ENCODE peak calls at places on chromosome 16, in four cellular contexts. O is A549, W is WTC11, Q is HepG2. Y is an unnamed sample.

GRCh38 chr16:84603115-84603816 is 14.6 kb downstream of the COTL1 start:
- DNase-seq in O (peak; percentile 85), W (no peak), Q (no peak), Y (no peak)

GRCh38 chr16:82655720-82656500 is 29.1 kb downstream of the CDH13 start:
- DNase-seq in O (no peak), W (no peak), Q (no peak), Y (no peak)

GRCh38 chr16:51967566-51967965 is 579.4 kb downstream of the TOX3 start:
- DNase-seq in O (no peak), W (no peak), Q (no peak), Y (no peak)

GRCh38 chr16:27721548-27722265 is 171.8 kb downstream of the KATNIP start:
- DNase-seq in O (no peak), W (no peak), Q (peak; percentile 33), Y (no peak)

GRCh38 chr16:85888405-85889331 is 10.3 kb upstream of the IRF8 start:
- DNase-seq in O (peak; percentile 67), W (no peak), Q (peak; percentile 33), Y (no peak)

GRCh38 chr16:50744911-50745310 is 3.0 kb downstream of the CYLD start:
- DNase-seq in O (no peak), W (no peak), Q (no peak), Y (no peak)

GRCh38 chr16:85205747-85206471 is 93.6 kb upstream of the CIBAR2 start:
- DNase-seq in O (peak; percentile 47), W (no peak), Q (peak; percentile 47), Y (peak; percentile 58)

GRCh38 chr16:78961464-78961863 is 639.1 kb downstream of the MAF start:
- DNase-seq in O (no peak), W (no peak), Q (no peak), Y (no peak)

GRCh38 chr16:1296688-1297412 is 12.6 kb upstream of the UBE2I start:
- DNase-seq in O (peak; percentile 80), W (no peak), Q (peak; percentile 87), Y (peak; percentile 54)

GRCh38 chr16:23896832-23897821 is 61.3 kb downstream of the PRKCB start:
- DNase-seq in O (no peak), W (no peak), Q (no peak), Y (no peak)

GRCh38 chr16:67063008-67063407 is 34.1 kb downstream of the CBFB start:
- DNase-seq in O (no peak), W (no peak), Q (no peak), Y (no peak)

GRCh38 chr16:78675312-78675711 is 575.9 kb downstream of the WWOX start:
- DNase-seq in O (peak; percentile 9), W (no peak), Q (peak; percentile 7), Y (no peak)

GRCh38 chr16:4159726-4160125 is 43.5 kb upstream of the ADCY9 start:
- DNase-seq in O (no peak), W (no peak), Q (no peak), Y (no peak)

GRCh38 chr16:57536306-57537193 is at the start of gene CCDC102A:
- DNase-seq in O (no peak), W (peak; percentile 62), Q (no peak), Y (peak; percentile 46)

GRCh38 chr16:48384305-48384981 is 770 bp downstream of the SIAH1 start:
- DNase-seq in O (peak; percentile 64), W (peak; percentile 64), Q (peak; percentile 41), Y (peak; percentile 78)

GRCh38 chr16:55732496-55732895 is 76.7 kb downstream of the SLC6A2 start:
- DNase-seq in O (no peak), W (no peak), Q (no peak), Y (no peak)
- TF ChIP-seq ESRRA in O (no peak), W (no peak), Q (no peak), Y (no peak)

GRCh38 chr16:65621640-65622039 is 499.8 kb upstream of the CDH11 start:
- DNase-seq in O (no peak), W (no peak), Q (no peak), Y (no peak)
- TF ChIP-seq HMGXB4 in O (no peak), W (no peak), Q (no peak), Y (no peak)

DNA sequence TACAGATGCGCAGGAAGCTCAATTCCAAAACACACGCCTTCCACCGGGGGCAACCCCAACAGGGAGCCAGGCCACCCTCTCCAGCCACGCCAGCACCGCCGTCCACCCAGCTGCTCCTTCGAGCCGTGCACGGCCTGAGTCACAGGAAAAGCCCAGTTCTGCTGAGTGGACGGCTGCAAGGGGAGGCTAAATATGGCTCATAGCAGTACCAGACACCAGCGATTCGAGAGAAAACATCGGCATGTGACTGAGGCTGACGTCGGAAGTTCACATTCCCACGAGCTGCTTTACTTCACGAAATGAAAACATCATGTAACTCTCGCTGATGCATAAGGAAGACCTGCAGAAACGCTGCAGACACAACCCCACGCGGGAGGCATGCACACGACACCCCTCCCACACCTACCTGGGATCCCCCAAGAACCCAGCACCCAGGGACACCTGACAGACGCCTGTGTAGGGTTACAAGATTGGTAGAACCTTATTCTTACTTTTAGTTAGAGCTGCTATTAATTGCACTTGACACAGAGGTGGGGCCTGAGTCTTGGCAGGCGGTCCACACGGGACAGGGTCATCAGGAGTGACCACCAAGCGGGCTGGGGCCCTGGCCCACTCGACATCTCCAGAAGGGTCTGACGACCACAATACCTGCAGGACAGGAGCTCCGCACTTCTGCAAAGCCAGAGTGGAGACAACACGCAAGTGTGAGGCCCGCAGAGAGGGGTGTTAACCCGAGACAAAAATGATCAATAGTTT is 116.8 kb downstream of the ANKRD11 start:
- DNase-seq in O (no peak), W (no peak), Q (no peak), Y (no peak)
- TF ChIP-seq ESRRA in O (no peak), W (no peak), Q (no peak), Y (no peak)

DNA sequence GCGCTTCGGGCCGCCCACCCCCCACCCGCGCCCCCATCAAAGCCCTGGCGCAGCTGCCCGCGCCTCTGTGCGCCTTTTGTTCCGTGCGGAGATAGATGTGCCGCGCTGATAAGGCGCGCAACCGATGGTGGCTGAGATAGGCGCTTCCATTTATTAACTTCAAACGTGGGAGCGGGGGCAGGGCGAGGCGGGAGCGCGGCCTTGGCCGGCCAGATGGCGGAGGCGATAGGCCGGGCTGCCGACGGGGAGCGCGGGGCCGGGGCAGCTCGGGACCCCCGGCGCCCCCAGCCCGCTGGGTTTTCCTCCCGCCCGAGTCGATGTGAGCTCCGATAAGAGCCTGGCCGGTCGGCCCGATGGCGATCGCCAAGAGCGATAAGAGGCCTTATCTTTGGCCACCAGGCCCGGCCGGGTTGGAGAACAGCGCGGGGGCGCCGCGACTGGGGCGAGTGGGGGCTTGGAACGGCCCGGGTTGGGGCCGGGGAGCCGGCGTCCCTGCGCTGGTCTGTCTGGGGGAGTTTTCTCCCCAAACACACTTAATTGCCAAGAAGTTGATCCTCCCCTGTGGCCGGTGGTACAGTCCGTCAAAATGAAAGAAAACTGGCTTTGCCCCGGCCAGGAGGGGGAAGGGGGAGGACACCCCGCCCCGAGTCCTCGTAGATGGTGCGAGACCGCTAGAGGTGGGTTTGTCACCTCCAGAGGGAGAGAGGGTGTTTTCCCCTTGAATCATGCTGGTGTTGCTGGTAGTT is 2.7 kb downstream of the ZFPM1 start:
- DNase-seq in O (peak; percentile 62), W (peak; percentile 59), Q (peak; percentile 57), Y (peak; percentile 84)
- TF ChIP-seq HMGXB4 in O (no peak), W (peak; percentile 24), Q (no peak), Y (no peak)

Y was measured in K562.